ENCODE peak calls at places on chromosomes 11 and 22, in five cellular contexts. X, Y, Z, L and D are unnamed samples.

GRCh38 chr22:38953577-38954413 is 3.6 kb upstream of the APOBEC3A start:
- DNase-seq in X (no peak), Y (no peak), Z (no peak), L (peak), D (no peak)

GRCh38 chr11:108097179-108097578 is 24.2 kb upstream of the ACAT1 start:
- DNase-seq in X (no peak), Y (no peak), Z (no peak), L (no peak), D (no peak)

GRCh38 chr22:19962246-19962908 is 20.8 kb upstream of the TXNRD2 start:
- DNase-seq in X (peak), Y (no peak), Z (peak), L (no peak), D (peak)

GRCh38 chr11:78417175-78417887 is at the start of gene GAB2:
- DNase-seq in X (no peak), Y (peak), Z (no peak), L (no peak), D (peak)

GRCh38 chr22:38949889-38950405 is 7.5 kb upstream of the APOBEC3A start:
- DNase-seq in X (no peak), Y (no peak), Z (no peak), L (no peak), D (no peak)

GRCh38 chr11:123080023-123080422 is 18.1 kb upstream of the HSPA8 start:
- DNase-seq in X (no peak), Y (no peak), Z (no peak), L (no peak), D (no peak)

GRCh38 chr11:40314327-40314726 is 1145.1 kb downstream of the LRRC4C start:
- DNase-seq in X (no peak), Y (no peak), Z (no peak), L (no peak), D (no peak)

GRCh38 chr11:27211370-27212127 is 151.5 kb downstream of the CCDC34 start:
- DNase-seq in X (no peak), Y (no peak), Z (no peak), L (no peak), D (no peak)

GRCh38 chr11:68206211-68206610 is 6.9 kb downstream of the KMT5B start:
- DNase-seq in X (peak), Y (no peak), Z (peak), L (no peak), D (no peak)

GRCh38 chr22:28843633-28844032 is 39.7 kb upstream of the ZNRF3 start:
- DNase-seq in X (no peak), Y (no peak), Z (no peak), L (no peak), D (no peak)

GRCh38 chr11:107711861-107712260 is at the start of gene SLN:
- DNase-seq in X (no peak), Y (no peak), Z (no peak), L (no peak), D (no peak)

GRCh38 chr11:74157169-74157568 is 13.6 kb downstream of the C2CD3 start:
- DNase-seq in X (no peak), Y (no peak), Z (no peak), L (no peak), D (no peak)

GRCh38 chr22:49666146-49666809 is 161.4 kb downstream of the BRD1 start:
- DNase-seq in X (no peak), Y (no peak), Z (no peak), L (no peak), D (no peak)

GRCh38 chr11:122097419-122098001 is 18.5 kb downstream of the BLID start:
- DNase-seq in X (peak), Y (no peak), Z (peak), L (no peak), D (no peak)

GRCh38 chr11:133508448-133508847 is 23.9 kb downstream of the OPCML start:
- DNase-seq in X (no peak), Y (no peak), Z (no peak), L (no peak), D (no peak)

GRCh38 chr11:8597182-8597581 is 3.2 kb upstream of the STK33 start:
- DNase-seq in X (peak), Y (no peak), Z (peak), L (no peak), D (no peak)

GRCh38 chr11:116112031-116112935 is 608.1 kb upstream of the CADM1 start:
- DNase-seq in X (no peak), Y (no peak), Z (no peak), L (no peak), D (no peak)

GRCh38 chr11:37946155-37946766 is 1348.2 kb upstream of the RAG2 start:
- DNase-seq in X (peak), Y (no peak), Z (peak), L (no peak), D (no peak)

GRCh38 chr11:41982975-41983374 is 523.5 kb upstream of the LRRC4C start:
- DNase-seq in X (no peak), Y (no peak), Z (peak), L (no peak), D (no peak)

GRCh38 chr11:78840623-78841022 is 266.0 kb upstream of the NARS2 start:
- DNase-seq in X (peak), Y (no peak), Z (no peak), L (no peak), D (no peak)

GRCh38 chr22:30305906-30306628 is 16.8 kb upstream of the CASTOR1 start:
- DNase-seq in X (no peak), Y (no peak), Z (no peak), L (no peak), D (no peak)

GRCh38 chr22:37043214-37043827 is 8.2 kb upstream of the KCTD17 start:
- DNase-seq in X (no peak), Y (no peak), Z (no peak), L (no peak), D (no peak)